ENCODE peak calls at places on chromosome 20, in eight cellular contexts. D, J, A, E, K, Z, R and Y are unnamed samples.

GRCh38 chr20:18537651-18538050 is 29.6 kb upstream of the SMIM26 start:
- DNase-seq in D (no peak), J (no peak), A (peak; percentile 42), E (peak; percentile 77), K (no peak), Z (no peak), R (no peak), Y (no peak)

GRCh38 chr20:51494241-51495110 is 48.0 kb downstream of the NFATC2 start:
- DNase-seq in D (no peak), J (no peak), A (no peak), E (no peak), K (no peak), Z (no peak), R (no peak), Y (no peak)

GRCh38 chr20:38148328-38149102 is 16.6 kb downstream of the TGM2 start:
- DNase-seq in D (peak; percentile 13), J (no peak), A (no peak), E (no peak), K (no peak), Z (no peak), R (no peak), Y (no peak)

GRCh38 chr20:2693286-2693995 is 861 bp downstream of the EBF4 start:
- DNase-seq in D (peak; percentile 47), J (peak; percentile 35), A (no peak), E (no peak), K (no peak), Z (peak; percentile 14), R (peak; percentile 38), Y (no peak)

GRCh38 chr20:16423311-16424212 is 149.7 kb downstream of the KIF16B start:
- DNase-seq in D (no peak), J (no peak), A (no peak), E (peak; percentile 15), K (no peak), Z (no peak), R (no peak), Y (no peak)

GRCh38 chr20:7361321-7361720 is 578.9 kb downstream of the HAO1 start:
- DNase-seq in D (no peak), J (no peak), A (no peak), E (no peak), K (no peak), Z (no peak), R (no peak), Y (no peak)

GRCh38 chr20:52269327-52269726 is 77.7 kb upstream of the ZFP64 start:
- DNase-seq in D (no peak), J (no peak), A (no peak), E (peak; percentile 35), K (no peak), Z (no peak), R (no peak), Y (no peak)

GRCh38 chr20:37394543-37395410 is 48.8 kb downstream of the SRC start:
- DNase-seq in D (no peak), J (no peak), A (no peak), E (no peak), K (no peak), Z (no peak), R (no peak), Y (no peak)

GRCh38 chr20:38830356-38830755 is 24.9 kb downstream of the PPP1R16B start:
- DNase-seq in D (no peak), J (no peak), A (no peak), E (no peak), K (no peak), Z (no peak), R (no peak), Y (no peak)

GRCh38 chr20:6651016-6651415 is 116.5 kb upstream of the BMP2 start:
- DNase-seq in D (no peak), J (no peak), A (peak; percentile 97), E (peak; percentile 91), K (peak; percentile 62), Z (no peak), R (peak; percentile 30), Y (no peak)

GRCh38 chr20:62492711-62493110 is 16.9 kb upstream of the GATA5 start:
- DNase-seq in D (no peak), J (no peak), A (no peak), E (no peak), K (no peak), Z (no peak), R (no peak), Y (no peak)

GRCh38 chr20:32452776-32453466 is 94.8 kb downstream of the ASXL1 start:
- DNase-seq in D (no peak), J (no peak), A (no peak), E (no peak), K (no peak), Z (no peak), R (no peak), Y (no peak)

GRCh38 chr20:17909745-17910345 is 58.7 kb downstream of the SNX5 start:
- DNase-seq in D (no peak), J (no peak), A (no peak), E (no peak), K (no peak), Z (no peak), R (no peak), Y (no peak)

GRCh38 chr20:25048519-25048952 is 9.4 kb downstream of the ACSS1 start:
- DNase-seq in D (peak; percentile 34), J (no peak), A (no peak), E (no peak), K (no peak), Z (no peak), R (peak; percentile 78), Y (no peak)

GRCh38 chr20:32227744-32228688 is 20.3 kb downstream of the POFUT1 start:
- DNase-seq in D (peak; percentile 53), J (no peak), A (no peak), E (no peak), K (no peak), Z (no peak), R (peak; percentile 69), Y (no peak)

GRCh38 chr20:64100946-64101688 is 6.2 kb downstream of the NPBWR2 start:
- DNase-seq in D (peak; percentile 4), J (no peak), A (no peak), E (no peak), K (no peak), Z (no peak), R (no peak), Y (no peak)

DNA sequence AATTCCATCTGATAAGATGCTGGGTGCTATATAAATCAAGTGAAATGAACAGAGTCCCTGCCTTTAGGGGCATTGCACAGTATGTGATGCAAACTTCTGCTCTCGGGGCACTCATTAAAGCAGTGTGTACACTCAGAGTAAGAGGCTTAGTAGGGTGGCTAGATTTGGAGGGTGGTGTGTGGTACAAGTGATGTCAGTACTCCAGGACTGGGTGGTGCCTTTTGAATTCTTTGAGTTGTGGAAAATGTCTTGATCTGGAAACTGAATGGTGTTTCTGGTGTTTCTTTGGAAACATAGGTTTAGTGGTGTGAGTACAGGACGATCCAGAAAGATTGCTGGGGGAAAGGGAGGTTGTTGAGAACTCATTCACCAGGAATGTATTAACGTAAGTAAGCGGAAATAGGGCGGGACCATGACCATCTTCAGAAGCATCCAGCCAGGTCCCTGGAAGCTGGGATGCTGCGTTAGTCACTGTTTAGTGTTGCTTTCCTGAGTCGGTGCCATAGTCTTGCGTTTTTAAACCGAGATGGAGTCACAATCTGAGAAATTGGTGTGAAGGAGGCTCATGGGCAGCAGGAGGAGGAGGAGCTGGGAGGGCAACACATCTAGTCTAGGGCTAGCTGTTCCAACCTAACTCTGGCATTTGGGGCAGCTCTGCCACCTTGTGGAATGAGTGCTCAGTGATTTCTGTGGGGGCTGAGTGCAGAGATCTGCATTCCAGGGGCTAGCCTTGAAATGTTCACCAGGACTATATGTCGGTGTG is 70.3 kb downstream of the SCAND1 start:
- DNase-seq in D (peak; percentile 70), J (peak; percentile 97), A (peak; percentile 99), E (peak; percentile 100), K (peak; percentile 99), Z (peak; percentile 64), R (peak; percentile 69), Y (peak; percentile 93)
- H3K4me3 ChIP-seq in D (no peak overlapping the region), J (peak overlapping the region; percentile 15), A (peak overlapping the region; percentile 39), E (peak overlapping the region; percentile 11), K (peak overlapping the region; percentile 12), Z (no peak overlapping the region), R (no peak overlapping the region), Y (peak overlapping the region; percentile 35)

GRCh38 chr20:10221022-10221421 is 2.4 kb downstream of the SNAP25 start:
- DNase-seq in D (no peak), J (no peak), A (no peak), E (no peak), K (no peak), Z (no peak), R (no peak), Y (no peak)

GRCh38 chr20:10219993-10220750 is 1.5 kb downstream of the SNAP25 start:
- DNase-seq in D (no peak), J (no peak), A (no peak), E (no peak), K (no peak), Z (no peak), R (no peak), Y (no peak)

GRCh38 chr20:10231290-10231689 is 12.7 kb downstream of the SNAP25 start:
- DNase-seq in D (no peak), J (no peak), A (no peak), E (no peak), K (no peak), Z (no peak), R (no peak), Y (no peak)

GRCh38 chr20:10228330-10228729 is 9.7 kb downstream of the SNAP25 start:
- DNase-seq in D (no peak), J (no peak), A (no peak), E (no peak), K (no peak), Z (no peak), R (peak; percentile 32), Y (no peak)

DNA sequence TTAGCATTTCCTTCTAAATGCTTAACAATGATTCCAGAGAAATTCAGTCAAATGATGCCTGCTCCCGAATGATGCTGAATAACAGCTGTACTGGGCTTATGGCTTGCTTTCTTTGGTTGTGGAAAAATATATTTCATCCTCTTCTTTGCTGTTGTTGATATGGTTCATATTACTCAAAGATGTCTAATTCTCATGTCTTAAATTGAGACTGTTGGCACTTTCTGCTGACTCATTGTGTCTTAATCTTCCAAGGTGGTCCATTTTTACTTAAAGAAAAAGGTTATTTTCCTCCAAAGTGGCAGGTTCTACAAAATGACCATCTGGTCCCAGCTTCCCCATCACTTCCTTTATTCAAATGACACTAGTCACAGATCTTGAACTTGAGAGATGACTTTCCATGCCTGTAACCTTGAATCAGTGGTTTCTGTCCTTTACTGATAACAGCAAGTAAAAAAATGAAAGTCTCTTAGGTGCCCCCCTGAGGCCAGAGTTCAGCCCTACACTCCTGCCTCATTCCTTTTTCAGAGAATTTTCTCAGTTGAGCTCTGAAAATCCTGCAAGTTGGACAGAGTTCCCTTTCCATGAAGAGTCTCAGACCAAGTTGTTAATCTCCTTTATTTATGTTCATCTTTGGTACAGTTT is 6.9 kb downstream of the SNAP25 start:
- DNase-seq in D (no peak), J (peak; percentile 66), A (peak; percentile 23), E (peak; percentile 28), K (no peak), Z (peak; percentile 31), R (no peak), Y (no peak)
- TF ChIP-seq CTCF in D (no peak), J (peak; percentile 43), A (peak; percentile 54), E (peak; percentile 37), K (peak; percentile 37), Z (peak; percentile 39), R (no peak), Y (peak; percentile 52)

GRCh38 chr20:35171438-35171752 is 477 bp upstream of the PROCR start:
- DNase-seq in D (no peak), J (no peak), A (no peak), E (no peak), K (no peak), Z (no peak), R (no peak), Y (no peak)
- H3K4me3 ChIP-seq in D (no peak overlapping the region), J (peak overlapping the region; percentile 61), A (peak overlapping the region; percentile 72), E (no peak overlapping the region), K (peak overlapping the region; percentile 49), Z (peak overlapping the region; percentile 26), R (peak overlapping the region; percentile 34), Y (peak overlapping the region; percentile 52)

GRCh38 chr20:46205349-46205748 is 87.2 kb downstream of the CD40 start:
- DNase-seq in D (no peak), J (no peak), A (no peak), E (no peak), K (no peak), Z (no peak), R (no peak), Y (no peak)
- TF ChIP-seq CTCF in D (no peak), J (no peak), A (no peak), E (no peak), K (no peak), Z (no peak), R (no peak), Y (no peak)